ENCODE peak calls at places on chromosomes 7 and 10, in five cellular contexts. P, D, V, X and O are unnamed samples.
A peak's percentile ranks its signal among the peaks of the same experiment; 100 is the strongest.

GRCh38 chr7:149794665-149795064 is 21.3 kb upstream of the ZNF467 start:
- DNase-seq in X (no peak), P (no peak), V (peak; percentile 55), D (no peak), O (no peak)

GRCh38 chr7:112986256-112987031 is 100.2 kb downstream of the GPR85 start:
- DNase-seq in D (no peak), X (no peak), P (no peak), V (no peak), O (no peak)

GRCh38 chr7:44112231-44112996 is 8.3 kb downstream of the AEBP1 start:
- DNase-seq in P (no peak), D (no peak), V (no peak), X (no peak), O (no peak)

GRCh38 chr10:4051011-4051407 is 266.0 kb upstream of the KLF6 start:
- DNase-seq in X (no peak), D (no peak), P (no peak), V (no peak), O (no peak)

GRCh38 chr7:28933874-28934265 is 24.3 kb downstream of the TRIL start:
- DNase-seq in D (no peak), X (no peak), P (no peak), V (no peak), O (no peak)

GRCh38 chr7:83173664-83174063 is 11.0 kb upstream of the PCLO start:
- DNase-seq in P (no peak), D (no peak), V (no peak), X (no peak), O (no peak)

GRCh38 chr10:48958598-48959200 is 19.1 kb upstream of the LRRC18 start:
- DNase-seq in V (no peak), D (no peak), P (no peak), X (no peak), O (no peak)

GRCh38 chr10:60352105-60352504 is 37.6 kb downstream of the ANK3 start:
- DNase-seq in X (no peak), V (no peak), P (no peak), D (no peak), O (no peak)

GRCh38 chr10:62817763-62818425 is 1.7 kb upstream of the EGR2 start:
- DNase-seq in D (peak; percentile 81), P (no peak), X (peak; percentile 65), V (peak; percentile 89), O (peak; percentile 77)

GRCh38 chr10:17075975-17076374 is 53.6 kb downstream of the CUBN start:
- DNase-seq in D (no peak), X (no peak), V (no peak), P (no peak), O (no peak)

GRCh38 chr7:111041577-111041976 is 49.4 kb upstream of the LRRN3 start:
- DNase-seq in X (no peak), V (peak; percentile 61), P (peak; percentile 43), D (no peak), O (no peak)

GRCh38 chr10:58513189-58514101 is 773 bp downstream of the BICC1 start:
- DNase-seq in V (peak; percentile 65), D (peak; percentile 31), P (no peak), X (no peak), O (no peak)

GRCh38 chr10:129971381-129972144 is 7.5 kb upstream of the EBF3 start:
- DNase-seq in P (no peak), D (peak; percentile 59), V (peak; percentile 86), X (no peak), O (peak; percentile 37)

GRCh38 chr10:129765664-129766550 is 198.2 kb downstream of the EBF3 start:
- DNase-seq in X (no peak), D (peak; percentile 20), V (no peak), P (no peak), O (no peak)

GRCh38 chr10:101939718-101940117 is 96.1 kb upstream of the KCNIP2 start:
- DNase-seq in V (no peak), D (no peak), P (no peak), X (no peak), O (no peak)
- H3K4me1 ChIP-seq in V (peaks cover 53% of the 10 kb centered on the region), D (peaks cover 35% of the 10 kb centered on the region), P (no peaks in the 10 kb centered on the region), X (no peaks in the 10 kb centered on the region), O (no peaks in the 10 kb centered on the region)

DNA sequence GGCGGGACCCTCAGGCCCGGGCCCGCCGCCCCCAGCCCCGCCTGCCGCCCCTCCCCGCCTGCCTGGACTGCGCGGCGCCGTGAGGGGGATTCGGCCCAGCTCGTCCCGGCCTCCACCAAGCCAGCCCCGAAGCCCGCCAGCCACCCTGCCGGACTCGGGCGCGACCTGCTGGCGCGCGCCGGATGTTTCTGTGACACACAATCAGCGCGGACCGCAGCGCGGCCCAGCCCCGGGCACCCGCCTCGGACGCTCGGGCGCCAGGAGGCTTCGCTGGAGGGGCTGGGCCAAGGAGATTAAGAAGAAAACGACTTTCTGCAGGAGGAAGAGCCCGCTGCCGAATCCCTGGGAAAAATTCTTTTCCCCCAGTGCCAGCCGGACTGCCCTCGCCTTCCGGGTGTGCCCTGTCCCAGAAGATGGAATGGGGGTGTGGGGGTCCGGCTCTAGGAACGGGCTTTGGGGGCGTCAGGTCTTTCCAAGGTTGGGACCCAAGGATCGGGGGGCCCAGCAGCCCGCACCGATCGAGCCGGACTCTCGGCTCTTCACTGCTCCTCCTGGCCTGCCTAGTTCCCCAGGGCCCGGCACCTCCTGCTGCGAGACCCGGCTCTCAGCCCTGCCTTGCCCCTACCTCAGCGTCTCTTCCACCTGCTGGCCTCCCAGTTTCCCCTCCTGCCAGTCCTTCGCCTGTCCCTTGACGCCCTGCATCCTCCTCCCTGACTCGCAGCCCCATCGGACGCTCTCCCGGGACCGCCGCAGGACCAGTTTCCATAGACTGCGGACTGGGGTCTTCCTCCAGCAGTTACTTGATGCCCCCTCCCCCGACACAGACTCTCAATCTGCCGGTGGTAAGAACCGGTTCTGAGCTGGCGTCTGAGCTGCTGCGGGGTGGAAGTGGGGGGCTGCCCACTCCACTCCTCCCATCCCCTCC is 82.7 kb downstream of the PAX2 start:
- DNase-seq in V (peak; percentile 84), P (no peak), D (peak; percentile 55), X (no peak), O (peak; percentile 58)
- H3K4me1 ChIP-seq in V (no peaks in the 10 kb centered on the region), P (no peaks in the 10 kb centered on the region), D (peaks cover 44% of the 10 kb centered on the region), X (peaks cover 30% of the 10 kb centered on the region), O (peaks cover 8% of the 10 kb centered on the region)

GRCh38 chr7:98957766-98958165 is 79.4 kb downstream of the TRRAP start:
- DNase-seq in D (no peak), V (no peak), X (no peak), P (no peak), O (no peak)
- H3K4me1 ChIP-seq in D (no peaks in the 10 kb centered on the region), V (no peaks in the 10 kb centered on the region), X (no peaks in the 10 kb centered on the region), P (no peaks in the 10 kb centered on the region), O (no peaks in the 10 kb centered on the region)

GRCh38 chr7:47657126-47657525 is 75.2 kb upstream of the TNS3 start:
- DNase-seq in P (no peak), X (no peak), D (no peak), V (no peak), O (no peak)

GRCh38 chr7:47651355-47652317 is 69.7 kb upstream of the TNS3 start:
- DNase-seq in X (no peak), V (no peak), D (no peak), P (no peak), O (no peak)

GRCh38 chr7:47654672-47655340 is 72.9 kb upstream of the TNS3 start:
- DNase-seq in V (no peak), D (no peak), P (no peak), X (no peak), O (no peak)

GRCh38 chr7:47652591-47652990 is 70.7 kb upstream of the TNS3 start:
- DNase-seq in V (no peak), X (no peak), P (no peak), D (no peak), O (no peak)

DNA sequence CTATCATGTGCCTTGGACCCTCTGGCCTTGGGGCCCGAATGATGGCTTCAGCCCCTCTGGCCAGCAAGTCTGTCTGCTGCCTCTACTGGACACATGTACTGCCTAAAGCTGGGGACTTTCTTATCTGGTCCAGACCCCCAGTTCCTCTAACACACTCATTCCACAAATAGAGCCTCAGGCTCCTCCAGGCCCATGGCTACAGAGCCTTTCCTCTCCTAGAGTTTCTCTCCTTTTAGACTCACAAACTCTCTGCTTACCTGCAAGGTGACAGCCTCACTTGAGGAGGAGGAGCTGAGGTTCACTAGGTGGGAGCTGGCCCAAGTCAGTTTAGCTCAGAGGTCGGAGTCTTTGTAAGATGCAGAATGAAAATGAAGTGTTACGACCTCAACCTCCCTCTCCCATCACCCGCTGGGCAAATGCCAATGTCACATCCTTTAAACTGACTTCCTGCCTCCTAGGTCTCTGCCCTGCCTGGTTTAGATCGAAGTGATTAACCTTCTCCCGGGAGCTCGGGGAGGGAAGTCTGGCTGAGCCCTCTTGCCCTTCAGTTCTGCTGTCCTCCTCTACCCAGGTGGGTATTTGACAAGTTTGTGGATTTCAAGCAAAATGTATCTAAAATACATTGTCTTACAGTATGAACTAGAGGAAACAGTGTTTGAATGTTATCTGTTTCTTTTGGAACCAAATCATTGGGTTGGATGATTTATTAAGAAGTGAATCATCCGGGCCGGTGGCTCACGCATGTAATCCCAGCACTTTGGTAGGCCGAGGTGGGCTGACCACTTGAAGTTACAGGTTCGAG is 71.8 kb upstream of the TNS3 start:
- DNase-seq in D (no peak), P (no peak), V (no peak), X (no peak), O (no peak)
- H3K4me1 ChIP-seq in D (peaks cover 4% of the 10 kb centered on the region), P (peaks cover 22% of the 10 kb centered on the region), V (no peaks in the 10 kb centered on the region), X (no peaks in the 10 kb centered on the region), O (peaks cover under 1% of the 10 kb centered on the region)

DNA sequence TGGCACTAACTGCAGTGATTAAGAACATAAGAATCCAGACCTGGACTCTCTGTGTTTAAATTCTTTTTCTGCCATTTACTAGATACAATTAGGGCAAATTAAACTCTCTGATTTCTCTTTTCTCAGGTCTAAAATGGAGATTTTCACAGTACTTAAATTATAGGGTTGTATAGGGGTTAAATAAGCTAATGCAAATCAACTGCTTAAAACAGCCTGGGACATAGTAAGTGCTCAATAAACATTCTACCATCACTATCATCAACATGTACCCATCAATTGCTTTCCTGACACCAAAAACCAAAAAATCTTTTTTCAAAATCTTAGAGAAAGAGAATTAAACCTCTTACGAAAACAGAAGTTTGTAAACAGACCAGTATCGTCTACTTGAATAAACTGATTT is 4.5 kb downstream of the ZNF800 start:
- DNase-seq in P (no peak), V (no peak), X (no peak), D (no peak), O (no peak)
- H3K4me1 ChIP-seq in P (peaks cover 13% of the 10 kb centered on the region), V (peaks cover 8% of the 10 kb centered on the region), X (peaks cover 47% of the 10 kb centered on the region), D (peaks cover 53% of the 10 kb centered on the region), O (peaks cover 10% of the 10 kb centered on the region)

GRCh38 chr10:80523776-80524175 is 13.9 kb upstream of the SH2D4B start:
- DNase-seq in D (no peak), X (no peak), P (no peak), V (no peak), O (no peak)

GRCh38 chr10:80522756-80523363 is 14.8 kb upstream of the SH2D4B start:
- DNase-seq in P (no peak), D (no peak), V (no peak), X (no peak), O (no peak)

GRCh38 chr10:80526742-80527141 is 11.0 kb upstream of the SH2D4B start:
- DNase-seq in D (no peak), P (no peak), X (peak; percentile 22), V (no peak), O (no peak)

GRCh38 chr10:80526218-80526617 is 11.5 kb upstream of the SH2D4B start:
- DNase-seq in P (no peak), X (no peak), V (no peak), D (no peak), O (no peak)

DNA sequence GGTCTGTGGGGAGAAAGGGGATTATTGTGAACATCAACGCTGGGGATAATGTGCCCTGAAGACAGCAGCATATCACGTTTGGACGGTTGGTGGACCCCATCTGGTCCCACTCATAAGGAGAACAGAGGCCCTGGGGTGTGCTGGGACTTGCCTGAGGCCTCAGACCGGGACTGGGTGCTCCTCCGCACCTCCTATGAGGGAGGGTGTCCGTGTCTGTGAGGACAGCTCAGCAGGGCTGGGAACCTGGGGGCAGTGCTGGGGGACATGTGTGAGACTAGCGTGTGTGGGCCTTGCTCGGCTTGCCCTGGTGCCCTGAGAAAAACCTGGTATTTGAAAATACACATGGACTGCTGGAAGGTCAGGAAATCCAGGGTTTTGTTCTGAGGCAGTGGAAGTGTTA is 13.5 kb upstream of the SH2D4B start:
- DNase-seq in V (no peak), X (no peak), D (no peak), P (no peak), O (no peak)
- H3K4me1 ChIP-seq in V (no peaks in the 10 kb centered on the region), X (peaks cover 58% of the 10 kb centered on the region), D (peaks cover 3% of the 10 kb centered on the region), P (no peaks in the 10 kb centered on the region), O (no peaks in the 10 kb centered on the region)